ENCODE peak calls at places on chromosomes 3 and 15, in ten cellular contexts. Y is osteoblast, P is lower lobe of right lung, Q is transverse colon, E is sigmoid colon, N is HepG2, Z is K562, J is mammary epithelial cell, B is mucosa of descending colon, G is heart left ventricle. K is an unnamed sample.

GRCh38 chr3:161339517-161340500 is 31.5 kb downstream of the SPTSSB start:
- DNase-seq in Y (no peak), P (no peak), Q (no peak), E (no peak), N (peak; percentile 97), Z (no peak), J (no peak), B (no peak), G (no peak), K (no peak)

GRCh38 chr3:57179580-57180410 is 14.6 kb upstream of the IL17RD start:
- DNase-seq in Y (peak; percentile 69), P (no peak), Q (no peak), E (no peak), N (peak; percentile 14), Z (no peak), J (no peak), B (no peak), G (no peak), K (no peak)

GRCh38 chr3:66989860-66990696 is 8.0 kb upstream of the KBTBD8 start:
- DNase-seq in Y (no peak), P (no peak), Q (no peak), E (no peak), N (peak; percentile 36), Z (peak; percentile 24), J (no peak), B (no peak), G (no peak), K (no peak)

GRCh38 chr15:31080618-31081017 is 20.9 kb downstream of the TRPM1 start:
- DNase-seq in Y (peak; percentile 88), P (peak; percentile 79), Q (peak; percentile 42), E (peak; percentile 73), N (no peak), Z (peak; percentile 95), J (no peak), B (no peak), G (peak; percentile 27), K (peak; percentile 66)

GRCh38 chr15:74205593-74205969 is 3.0 kb upstream of the STRA6 start:
- DNase-seq in Y (peak; percentile 38), P (no peak), Q (no peak), E (no peak), N (no peak), Z (no peak), J (no peak), B (no peak), G (no peak), K (no peak)

GRCh38 chr3:149657796-149658443 is at the start of gene WWTR1:
- DNase-seq in Y (peak; percentile 94), P (peak; percentile 93), Q (peak; percentile 84), E (peak; percentile 99), N (peak; percentile 93), Z (no peak), J (peak; percentile 96), B (peak; percentile 85), G (peak; percentile 97), K (peak; percentile 98)

GRCh38 chr3:192848371-192849233 is 69.1 kb downstream of the MB21D2 start:
- DNase-seq in Y (no peak), P (no peak), Q (no peak), E (no peak), N (no peak), Z (no peak), J (no peak), B (no peak), G (no peak), K (no peak)

GRCh38 chr3:133905376-133905775 is 9.7 kb upstream of the RAB6B start:
- DNase-seq in Y (no peak), P (no peak), Q (no peak), E (no peak), N (no peak), Z (no peak), J (no peak), B (no peak), G (no peak), K (no peak)

GRCh38 chr15:66619152-66619903 is 53.5 kb upstream of the LCTL start:
- DNase-seq in Y (peak; percentile 96), P (peak; percentile 84), Q (peak; percentile 84), E (peak; percentile 86), N (peak; percentile 52), Z (peak; percentile 74), J (peak; percentile 57), B (peak; percentile 77), G (peak; percentile 77), K (peak; percentile 95)

GRCh38 chr3:28050895-28051294 is 190.5 kb upstream of the CMC1 start:
- DNase-seq in Y (peak; percentile 47), P (no peak), Q (peak; percentile 21), E (no peak), N (peak; percentile 54), Z (no peak), J (peak; percentile 87), B (no peak), G (no peak), K (no peak)

GRCh38 chr3:39154323-39155021 is 1.1 kb upstream of the CSRNP1 start:
- DNase-seq in Y (peak; percentile 65), P (no peak), Q (no peak), E (peak; percentile 79), N (peak; percentile 60), Z (peak; percentile 86), J (no peak), B (peak; percentile 71), G (no peak), K (no peak)

GRCh38 chr15:99158626-99159412 is 53.9 kb downstream of the SYNM start:
- DNase-seq in Y (no peak), P (no peak), Q (no peak), E (no peak), N (no peak), Z (no peak), J (no peak), B (no peak), G (no peak), K (no peak)

DNA sequence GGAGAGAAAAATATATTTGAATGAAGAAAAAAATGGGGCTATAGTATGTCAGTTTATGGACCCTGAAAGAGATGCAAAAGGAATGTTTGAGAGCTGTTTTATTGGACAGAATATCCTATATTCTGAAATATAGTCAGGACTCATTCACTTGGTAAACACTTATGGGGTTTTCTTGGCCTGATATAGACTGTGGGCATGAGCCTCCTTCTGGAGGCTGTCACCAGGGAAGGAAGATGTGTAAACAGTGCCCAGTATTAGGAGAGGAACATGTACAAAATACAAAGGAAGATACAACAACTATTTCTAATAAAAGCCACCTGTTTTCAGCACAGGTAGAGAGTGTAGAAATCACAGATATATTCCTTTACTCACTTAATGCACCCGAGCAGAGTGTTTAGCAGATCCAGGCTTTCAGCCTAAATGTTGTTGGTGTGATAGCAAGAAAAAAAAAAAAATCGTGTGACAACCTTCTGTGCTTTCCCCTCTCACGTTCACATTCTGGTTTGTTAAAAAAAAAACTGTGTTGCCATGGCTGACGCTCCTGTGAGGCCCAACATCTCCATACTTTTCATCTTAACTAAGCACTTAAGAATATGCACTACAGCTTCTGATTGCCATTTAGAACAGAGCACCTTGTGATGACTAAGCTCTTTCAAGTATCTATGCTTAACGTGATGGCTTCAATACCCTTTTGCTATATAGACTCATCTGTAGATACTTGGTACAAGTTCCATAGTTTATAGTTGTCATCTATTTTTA is 134.1 kb downstream of the MBNL1 start:
- DNase-seq in Y (no peak), P (no peak), Q (no peak), E (no peak), N (no peak), Z (no peak), J (no peak), B (no peak), G (no peak), K (no peak)
- H3K4me1 ChIP-seq in Y (peaks cover 71% of the 10 kb centered on the region), P (peaks cover 81% of the 10 kb centered on the region), Q (peaks cover 60% of the 10 kb centered on the region), E (peaks cover 96% of the 10 kb centered on the region), N (peaks cover 29% of the 10 kb centered on the region), Z (peaks cover 30% of the 10 kb centered on the region), J (peaks cover 9% of the 10 kb centered on the region), B (peaks cover 14% of the 10 kb centered on the region), G (peaks cover 83% of the 10 kb centered on the region), K (peaks cover 88% of the 10 kb centered on the region)

GRCh38 chr15:50873935-50874353 is 34.5 kb upstream of the AP4E1 start:
- DNase-seq in Y (no peak), P (no peak), Q (no peak), E (no peak), N (peak; percentile 25), Z (peak; percentile 25), J (no peak), B (no peak), G (no peak), K (no peak)
- TF ChIP-seq CTCF in Y (no peak), P (peak; percentile 12), Q (no peak), E (no peak), N (peak; percentile 35), Z (peak; percentile 20), J (no peak), B (no peak), G (no peak), K (no peak)

GRCh38 chr3:46903341-46904302 is 26.1 kb downstream of the PTH1R start:
- DNase-seq in Y (peak; percentile 93), P (peak; percentile 39), Q (no peak), E (peak; percentile 61), N (no peak), Z (peak; percentile 57), J (peak; percentile 59), B (peak; percentile 38), G (peak; percentile 43), K (no peak)
- H3K4me1 ChIP-seq in Y (peaks cover 8% of the 10 kb centered on the region), P (peaks cover 19% of the 10 kb centered on the region), Q (peaks cover 4% of the 10 kb centered on the region), E (peaks cover 8% of the 10 kb centered on the region), N (no peaks in the 10 kb centered on the region), Z (no peaks in the 10 kb centered on the region), J (peaks cover 15% of the 10 kb centered on the region), B (peaks cover 3% of the 10 kb centered on the region), G (peaks cover 8% of the 10 kb centered on the region), K (no peaks in the 10 kb centered on the region)

GRCh38 chr3:55888282-55888855 is 401.3 kb upstream of the WNT5A start:
- DNase-seq in Y (no peak), P (no peak), Q (no peak), E (no peak), N (no peak), Z (no peak), J (no peak), B (no peak), G (no peak), K (no peak)

GRCh38 chr3:55882006-55882405 is 394.9 kb upstream of the WNT5A start:
- DNase-seq in Y (no peak), P (no peak), Q (no peak), E (no peak), N (no peak), Z (no peak), J (no peak), B (no peak), G (no peak), K (no peak)

GRCh38 chr3:55884491-55885285 is 397.6 kb upstream of the WNT5A start:
- DNase-seq in Y (no peak), P (no peak), Q (no peak), E (no peak), N (no peak), Z (no peak), J (peak; percentile 88), B (no peak), G (no peak), K (no peak)

GRCh38 chr3:55884066-55884465 is 397.0 kb upstream of the WNT5A start:
- DNase-seq in Y (no peak), P (no peak), Q (no peak), E (no peak), N (no peak), Z (no peak), J (peak; percentile 27), B (no peak), G (no peak), K (no peak)

DNA sequence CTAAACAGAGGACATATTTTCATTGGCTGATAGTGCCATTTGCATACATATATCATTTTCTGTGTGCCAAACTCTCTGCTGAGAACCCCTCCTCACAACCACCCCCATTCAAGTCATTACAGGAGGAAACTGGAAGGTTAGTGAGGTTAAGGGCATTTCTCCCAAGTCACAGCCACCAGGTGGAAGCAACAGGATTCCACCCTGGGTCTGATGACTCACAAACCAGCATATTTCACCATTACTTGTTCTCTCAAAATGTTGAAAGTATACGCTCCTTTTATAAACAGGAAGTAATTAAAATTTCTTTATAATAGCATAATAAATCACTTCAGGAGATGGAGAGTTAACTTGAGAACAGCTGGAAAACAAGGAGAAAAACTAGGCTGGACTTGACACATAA is 398.6 kb upstream of the WNT5A start:
- DNase-seq in Y (no peak), P (no peak), Q (no peak), E (no peak), N (no peak), Z (no peak), J (peak; percentile 84), B (no peak), G (no peak), K (no peak)
- TF ChIP-seq CTCF in Y (no peak), P (no peak), Q (no peak), E (no peak), N (no peak), Z (no peak), J (peak; percentile 58), B (no peak), G (no peak), K (no peak)

K was measured in right atrium auricular region.